ENCODE peak calls at places on chromosomes 12 and 14, in seven cellular contexts. F is fibroblast of lung, R is endodermal cell, L is endothelial cell of umbilical vein, C is GM12878, A is IMR-90, J is mesendoderm. D is an unnamed sample. For H3K4me1, the result is how much of the 10 kb centered on the place peaks cover.

GRCh38 chr12:45435945-45436710 is 220.2 kb downstream of the ANO6 start:
- DNase-seq in A (no peak), C (no peak), R (no peak), J (no peak), F (peak), L (peak), D (no peak)

GRCh38 chr12:109092484-109093021 is 719 bp downstream of the ALKBH2 start:
- DNase-seq in F (no peak), L (no peak), J (no peak), A (no peak), C (no peak), R (peak), D (no peak)

GRCh38 chr14:31476131-31476917 is 11.5 kb downstream of the GPR33 start:
- DNase-seq in L (no peak), C (no peak), A (no peak), R (no peak), J (no peak), F (no peak), D (no peak)

GRCh38 chr12:68345763-68346162 is 13.6 kb upstream of the MDM1 start:
- DNase-seq in J (no peak), F (no peak), C (no peak), R (no peak), A (no peak), L (no peak), D (no peak)

GRCh38 chr12:76303365-76303764 is 44.9 kb downstream of the BBS10 start:
- DNase-seq in F (no peak), L (no peak), J (no peak), R (no peak), A (peak), C (no peak), D (no peak)

GRCh38 chr12:90253674-90254181 is 545.1 kb upstream of the ATP2B1 start:
- DNase-seq in R (peak), C (peak), F (peak), J (peak), A (peak), L (peak), D (peak)

GRCh38 chr12:21839776-21840175 is 65.3 kb upstream of the KCNJ8 start:
- DNase-seq in F (no peak), J (no peak), L (no peak), C (no peak), A (no peak), R (no peak), D (no peak)

GRCh38 chr14:51304956-51305355 is 64.9 kb downstream of the TMX1 start:
- DNase-seq in C (no peak), R (no peak), F (peak), L (no peak), J (no peak), A (peak), D (no peak)

GRCh38 chr12:126999352-126999751 is 1267.6 kb upstream of the TMEM132C start:
- DNase-seq in C (no peak), A (no peak), L (no peak), R (no peak), F (no peak), J (no peak), D (no peak)

GRCh38 chr12:8913702-8914032 is 642 bp upstream of the PHC1 start:
- DNase-seq in L (no peak), R (no peak), C (no peak), F (peak), A (no peak), J (no peak), D (no peak)

GRCh38 chr12:8917031-8917430 is 2.7 kb downstream of the PHC1 start:
- DNase-seq in A (no peak), L (no peak), F (no peak), R (no peak), J (no peak), C (no peak), D (no peak)

GRCh38 chr12:8914716-8915526 is 612 bp downstream of the PHC1 start:
- DNase-seq in J (peak), F (peak), C (no peak), R (peak), A (peak), L (peak), D (peak)

GRCh38 chr12:8917751-8918150 is 3.4 kb downstream of the PHC1 start:
- DNase-seq in F (peak), C (no peak), J (no peak), L (no peak), R (no peak), A (peak), D (no peak)

GRCh38 chr12:8916154-8916553 is 1.8 kb downstream of the PHC1 start:
- DNase-seq in A (no peak), C (no peak), J (no peak), L (no peak), R (no peak), F (no peak), D (no peak)
- H3K9ac ChIP-seq in A (no peak), C (no peak), J (peak), L (no peak), R (no peak), F (no peak), D (no peak)

GRCh38 chr14:76917759-76918175 is 91.6 kb downstream of the LRRC74A start:
- DNase-seq in F (peak), A (no peak), J (peak), C (no peak), L (no peak), R (peak), D (no peak)
- H3K4me3 ChIP-seq in F (no peak), A (no peak), J (no peak), C (no peak), L (no peak), R (no peak), D (peak)

DNA sequence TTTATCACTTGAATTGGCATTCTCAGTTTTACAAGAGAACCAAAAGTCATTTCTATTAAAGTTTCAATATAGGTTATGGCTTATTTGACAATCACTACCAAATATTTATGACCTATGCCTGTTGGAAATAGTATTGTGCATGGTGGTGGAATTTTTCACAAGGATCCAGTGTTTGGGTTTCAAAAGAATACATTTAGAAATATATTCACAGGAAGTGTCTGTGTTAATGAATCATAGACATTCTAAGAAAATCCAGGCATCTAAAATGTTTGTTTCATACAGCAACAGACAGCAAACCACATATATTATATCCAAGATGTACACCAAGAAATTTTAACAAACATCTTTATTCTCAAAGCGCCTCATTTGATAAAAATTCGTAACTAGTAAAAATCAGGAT is 92.7 kb downstream of the MED13L start:
- DNase-seq in R (no peak), F (no peak), J (no peak), L (peak), C (no peak), A (no peak), D (no peak)
- H3K4me1 ChIP-seq in R (under half), F (under half), J (under half), L (under half), C (under half), A (under half), D (under half)

DNA sequence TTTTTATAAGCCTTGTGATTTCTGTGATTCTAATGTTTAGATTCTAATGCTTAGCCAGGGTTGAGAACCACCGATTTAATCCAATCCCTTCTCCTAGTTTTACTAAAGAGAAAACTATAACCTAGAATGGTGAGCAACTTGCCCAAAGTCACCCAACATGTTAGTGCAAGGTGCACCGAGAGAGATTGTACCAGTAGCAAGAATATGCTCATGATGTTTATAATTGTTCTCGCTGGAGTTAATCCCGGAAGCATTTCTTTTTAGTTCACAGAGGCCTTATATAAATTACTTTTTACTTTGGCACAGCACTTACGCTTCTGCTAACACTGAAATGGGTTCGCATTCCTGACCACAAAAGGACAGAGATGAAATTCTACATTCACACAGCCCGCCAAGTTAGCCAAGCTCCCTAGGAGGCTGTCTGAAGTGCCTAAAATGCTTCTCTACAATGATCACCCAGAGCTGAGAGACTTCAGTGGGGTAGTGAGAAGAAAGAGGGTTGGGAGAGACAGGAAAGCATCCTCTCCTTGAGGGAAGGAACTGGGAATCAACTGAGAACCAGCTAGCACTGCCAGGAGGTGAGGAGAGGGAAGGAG is 579 bp upstream of the BLOC1S1 start:
- DNase-seq in C (no peak), J (peak), R (no peak), F (peak), A (no peak), L (no peak), D (no peak)
- H3K9ac ChIP-seq in C (peak), J (peak), R (peak), F (no peak), A (peak), L (peak), D (peak)

GRCh38 chr12:13613297-13613696 is 368.1 kb downstream of the GRIN2B start:
- DNase-seq in F (no peak), L (no peak), A (no peak), C (no peak), R (peak), J (no peak), D (no peak)
- H3K4me3 ChIP-seq in F (no peak), L (no peak), A (no peak), C (no peak), R (no peak), J (no peak), D (no peak)

DNA sequence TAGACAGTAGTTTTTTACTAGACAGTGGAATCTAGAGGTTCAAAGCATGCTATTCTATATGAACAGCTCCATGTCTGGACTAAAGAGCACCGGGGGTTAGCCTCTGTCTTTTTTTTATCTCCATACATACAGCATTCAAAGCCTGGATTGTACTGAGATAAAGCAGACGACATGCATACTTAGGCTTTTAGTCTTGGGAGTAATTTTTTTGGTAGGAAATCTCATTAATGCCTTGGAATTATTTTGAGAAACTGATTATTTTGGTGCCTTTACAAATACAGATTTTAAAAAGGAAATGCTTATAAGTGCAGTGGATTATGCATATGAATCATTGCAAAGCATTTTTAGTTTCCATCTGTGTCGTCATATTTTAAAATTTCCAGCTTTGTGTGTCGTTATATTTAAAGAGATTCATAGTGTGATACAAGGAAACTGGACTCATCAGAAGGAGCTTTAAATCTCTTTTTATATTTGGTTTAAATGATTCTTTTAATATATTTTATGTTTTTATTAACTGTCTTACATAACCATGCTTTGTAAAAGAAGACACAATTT is 305.9 kb upstream of the RGS6 start:
- DNase-seq in R (no peak), A (peak), L (no peak), J (no peak), C (no peak), F (no peak), D (no peak)
- H3K4me1 ChIP-seq in R (under half), A (under half), L (under half), J (under half), C (under half), F (under half), D (under half)

DNA sequence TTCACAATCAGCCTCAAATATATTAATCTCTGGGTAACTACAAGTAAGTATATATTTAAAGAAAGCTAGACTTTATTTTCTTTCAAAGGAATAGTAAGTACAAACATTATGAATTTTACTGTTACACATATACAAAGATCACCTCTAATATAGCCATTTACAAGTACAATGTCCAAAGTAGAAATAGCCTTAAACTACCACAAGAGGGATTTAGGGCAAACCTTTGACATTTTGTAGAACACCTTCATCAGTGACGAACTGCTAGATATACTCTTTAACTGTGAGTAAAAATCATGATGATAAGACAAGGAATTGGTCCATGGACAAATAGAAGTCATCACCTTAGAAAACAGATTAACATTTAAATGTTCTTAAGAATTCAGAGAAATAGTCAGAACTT is 69.8 kb downstream of the CNTN1 start:
- DNase-seq in J (peak), F (no peak), A (no peak), C (no peak), R (no peak), L (no peak), D (no peak)
- H3K9ac ChIP-seq in J (no peak), F (no peak), A (no peak), C (no peak), R (no peak), L (no peak), D (no peak)

DNA sequence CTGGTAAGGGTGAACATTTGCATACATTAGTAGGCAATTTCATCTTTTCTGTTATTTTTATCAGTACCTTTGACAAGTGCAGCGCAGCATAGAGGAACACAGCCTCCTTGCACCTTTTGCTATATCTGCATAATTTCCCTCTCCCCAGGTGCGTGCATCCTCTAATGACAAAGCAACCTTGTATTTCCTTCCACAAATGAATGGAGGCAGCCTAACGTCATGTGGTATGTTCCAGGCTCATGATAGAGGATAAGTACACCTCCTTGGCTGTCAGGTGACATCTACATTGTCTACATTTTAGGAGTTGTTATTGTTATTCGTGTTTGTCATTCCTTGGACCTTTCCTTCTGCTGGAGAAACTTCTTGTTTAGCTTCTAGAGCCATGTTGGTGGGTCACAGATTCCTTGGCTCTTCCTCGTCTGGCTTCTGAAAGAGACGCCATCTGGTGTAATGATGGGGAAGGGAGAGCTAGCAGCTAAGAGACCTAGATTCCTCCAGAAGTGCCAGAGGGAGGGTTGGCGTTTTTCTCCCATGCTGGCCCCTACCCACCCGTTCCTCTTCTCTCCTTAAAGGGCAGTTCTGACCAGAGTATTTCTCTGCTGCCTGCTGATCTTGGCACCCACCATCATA is 37.0 kb downstream of the EVL start:
- DNase-seq in F (no peak), J (peak), A (no peak), L (no peak), C (no peak), R (no peak), D (no peak)
- H3K4me3 ChIP-seq in F (no peak), J (no peak), A (no peak), L (no peak), C (no peak), R (no peak), D (no peak)

DNA sequence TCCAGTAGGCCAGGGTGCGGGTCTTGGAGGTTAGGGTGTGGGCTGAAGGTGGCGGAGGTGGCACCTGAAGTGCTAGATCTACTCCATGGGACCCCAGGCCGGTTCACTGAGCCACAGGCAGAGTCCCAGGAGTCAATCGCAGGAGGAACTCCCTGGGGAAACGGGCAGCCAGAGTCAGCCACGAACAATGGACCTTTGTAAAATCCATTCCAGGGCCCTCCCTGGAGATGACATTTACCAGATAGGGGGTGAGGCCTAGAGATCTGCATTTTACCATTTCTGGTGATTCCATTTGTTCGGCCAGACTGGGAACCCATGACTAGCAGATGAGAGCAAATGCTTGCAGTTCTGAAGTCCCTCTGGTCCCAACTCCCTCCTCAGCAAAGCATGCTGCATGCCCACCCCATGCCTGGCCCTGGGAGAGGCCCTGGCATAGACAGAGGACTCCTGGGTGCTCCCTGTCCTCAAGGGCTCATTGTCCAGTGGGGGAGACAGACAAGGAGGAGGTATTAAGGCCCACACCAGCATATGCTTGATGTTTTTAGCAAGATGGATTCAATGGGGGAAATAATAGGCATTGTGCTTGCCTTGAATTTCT is 115.5 kb downstream of the EML1 start:
- DNase-seq in F (no peak), R (no peak), A (no peak), L (no peak), C (no peak), J (no peak), D (no peak)
- H3K4me1 ChIP-seq in F (under half), R (under half), A (under half), L (under half), C (under half), J (under half), D (under half)

D was measured in kidney.